ENCODE peak calls at places on chromosomes 7 and 10, in ten cellular contexts. U is D341Med; S is small intestine; W is GM10248; R is 8988T; X is RWPE1; V is pons; Y is cerebellum; M is stimulated activated CD4-positive, alpha-beta T cell treated with anti-CD3 and anti-CD28 coated beads, Interleukin-15, amount 100 ng/mL, for 24 hours; J is foreskin fibroblast. L is an unnamed sample.

GRCh38 chr7:33601081-33601480 is 304.3 kb upstream of the BMPER start:
- DNase-seq in U (no peak), S (no peak), W (no peak), R (no peak), X (no peak), V (no peak), Y (no peak), M (no peak), J (no peak), L (no peak)

GRCh38 chr7:135207739-135208416 is 3.4 kb downstream of the WDR91 start:
- DNase-seq in U (no peak), S (no peak), W (no peak), R (no peak), X (no peak), V (peak), Y (no peak), M (no peak), J (no peak), L (no peak)

GRCh38 chr10:29200280-29200679 is 88.6 kb upstream of the LYZL1 start:
- DNase-seq in U (no peak), S (no peak), W (no peak), R (no peak), X (no peak), V (no peak), Y (no peak), M (no peak), J (no peak), L (no peak)

GRCh38 chr7:123692471-123692877 is 36.8 kb downstream of the LMOD2 start:
- DNase-seq in U (no peak), S (no peak), W (no peak), R (no peak), X (no peak), V (no peak), Y (no peak), M (no peak), J (no peak), L (no peak)

GRCh38 chr10:110138197-110138812 is 69.1 kb upstream of the MXI1 start:
- DNase-seq in U (no peak), S (peak), W (peak), R (no peak), X (peak), V (peak), Y (peak), M (no peak), J (peak), L (peak)

GRCh38 chr10:47418321-47418720 is 34.2 kb upstream of the ZNF488 start:
- DNase-seq in U (no peak), S (no peak), W (no peak), R (no peak), X (no peak), V (no peak), Y (no peak), M (no peak), J (no peak), L (no peak)

GRCh38 chr7:70014472-70015232 is 416.4 kb downstream of the AUTS2 start:
- DNase-seq in U (no peak), S (no peak), W (no peak), R (no peak), X (no peak), V (no peak), Y (no peak), M (no peak), J (no peak), L (no peak)

GRCh38 chr10:102752934-102753664 is 9.4 kb downstream of the WBP1L start:
- DNase-seq in U (peak), S (peak), W (peak), R (no peak), X (no peak), V (no peak), Y (no peak), M (no peak), J (peak), L (no peak)

GRCh38 chr7:128167791-128168666 is 73.0 kb upstream of the LEP start:
- DNase-seq in U (no peak), S (no peak), W (no peak), R (no peak), X (no peak), V (no peak), Y (peak), M (no peak), J (no peak), L (no peak)

GRCh38 chr7:56087445-56087844 is 5.3 kb downstream of the PHKG1 start:
- DNase-seq in U (no peak), S (no peak), W (no peak), R (no peak), X (no peak), V (no peak), Y (no peak), M (no peak), J (no peak), L (no peak)

GRCh38 chr7:11716185-11716584 is 115.8 kb downstream of the THSD7A start:
- DNase-seq in U (no peak), S (peak), W (no peak), R (no peak), X (no peak), V (no peak), Y (no peak), M (no peak), J (peak), L (no peak)

GRCh38 chr7:50349963-50350944 is 45.7 kb downstream of the IKZF1 start:
- DNase-seq in U (no peak), S (no peak), W (peak), R (no peak), X (no peak), V (no peak), Y (no peak), M (peak), J (no peak), L (no peak)

GRCh38 chr7:74269757-74270277 is 15.6 kb upstream of the RFC2 start:
- DNase-seq in U (peak), S (peak), W (peak), R (peak), X (peak), V (peak), Y (peak), M (peak), J (peak), L (peak)

GRCh38 chr7:133199831-133200230 is 53.0 kb upstream of the EXOC4 start:
- DNase-seq in U (no peak), S (no peak), W (no peak), R (no peak), X (no peak), V (no peak), Y (no peak), M (no peak), J (no peak), L (no peak)

GRCh38 chr10:112689327-112689726 is 242.3 kb downstream of the VTI1A start:
- DNase-seq in U (peak), S (no peak), W (no peak), R (peak), X (peak), V (no peak), Y (no peak), M (no peak), J (peak), L (no peak)

GRCh38 chr7:16644624-16644986 is 949 bp downstream of the ANKMY2 start:
- DNase-seq in U (peak), S (peak), W (no peak), R (no peak), X (peak), V (peak), Y (peak), M (peak), J (peak), L (peak)

GRCh38 chr10:64101611-64102263 is 580.5 kb downstream of the REEP3 start:
- DNase-seq in U (no peak), S (no peak), W (no peak), R (no peak), X (no peak), V (no peak), Y (no peak), M (no peak), J (no peak), L (no peak)

GRCh38 chr10:84227810-84228209 is 2.5 kb upstream of the LRIT2 start:
- DNase-seq in U (no peak), S (no peak), W (no peak), R (no peak), X (no peak), V (no peak), Y (no peak), M (no peak), J (no peak), L (no peak)

GRCh38 chr7:151599401-151600227 is 79.9 kb upstream of the RHEB start:
- DNase-seq in U (no peak), S (peak), W (no peak), R (peak), X (peak), V (peak), Y (no peak), M (peak), J (peak), L (no peak)

GRCh38 chr7:44257618-44258422 is 57.0 kb downstream of the YKT6 start:
- DNase-seq in U (no peak), S (peak), W (peak), R (no peak), X (peak), V (peak), Y (peak), M (peak), J (peak), L (no peak)

GRCh38 chr10:17126327-17126726 is 3.3 kb downstream of the CUBN start:
- DNase-seq in U (no peak), S (no peak), W (no peak), R (no peak), X (no peak), V (no peak), Y (no peak), M (no peak), J (no peak), L (no peak)

GRCh38 chr10:11178606-11179221 is 161.0 kb downstream of the CELF2 start:
- DNase-seq in U (peak), S (peak), W (peak), R (no peak), X (no peak), V (no peak), Y (no peak), M (peak), J (peak), L (no peak)

GRCh38 chr7:130095812-130096211 is 25.5 kb downstream of the KLHDC10 start:
- DNase-seq in U (no peak), S (no peak), W (no peak), R (no peak), X (no peak), V (no peak), Y (no peak), M (no peak), J (peak), L (no peak)